ENCODE peak calls at places on chromosomes 7 and 10, in nine cellular contexts. P, W, S, X, A, T, U, I and B are unnamed samples.

GRCh38 chr7:74473116-74473515 is 19.4 kb downstream of the GTF2IRD1 start:
- DNase-seq in P (no peak), W (no peak), S (no peak), X (no peak), A (no peak), T (no peak), U (no peak), I (no peak), B (no peak)

GRCh38 chr7:100515072-100515532 is 23.9 kb upstream of the AGFG2 start:
- DNase-seq in P (no peak), W (no peak), S (peak; percentile 75), X (no peak), A (peak; percentile 75), T (no peak), U (no peak), I (no peak), B (no peak)

GRCh38 chr7:44261239-44261638 is 60.5 kb downstream of the YKT6 start:
- DNase-seq in P (no peak), W (no peak), S (no peak), X (no peak), A (no peak), T (no peak), U (no peak), I (no peak), B (no peak)

GRCh38 chr7:27547401-27547800 is 115.3 kb downstream of the HIBADH start:
- DNase-seq in P (no peak), W (no peak), S (peak; percentile 69), X (no peak), A (no peak), T (no peak), U (no peak), I (no peak), B (no peak)

GRCh38 chr10:52308251-52309031 is 5.6 kb upstream of the DKK1 start:
- DNase-seq in P (peak; percentile 70), W (peak; percentile 35), S (peak; percentile 78), X (peak; percentile 76), A (peak; percentile 85), T (no peak), U (peak; percentile 4), I (no peak), B (peak; percentile 65)

GRCh38 chr10:114271014-114271778 is 32.1 kb downstream of the VWA2 start:
- DNase-seq in P (no peak), W (peak; percentile 57), S (no peak), X (no peak), A (no peak), T (no peak), U (no peak), I (no peak), B (peak; percentile 44)

GRCh38 chr10:33126742-33127141 is 168.7 kb upstream of the ITGB1 start:
- DNase-seq in P (no peak), W (no peak), S (no peak), X (no peak), A (no peak), T (no peak), U (peak; percentile 81), I (no peak), B (no peak)

GRCh38 chr7:16889305-16889704 is 7.5 kb upstream of the AGR3 start:
- DNase-seq in P (no peak), W (no peak), S (no peak), X (no peak), A (no peak), T (no peak), U (no peak), I (no peak), B (no peak)

GRCh38 chr7:23184709-23185354 is 3.0 kb downstream of the NUP42 start:
- DNase-seq in P (peak; percentile 9), W (peak; percentile 64), S (peak; percentile 51), X (no peak), A (peak; percentile 57), T (no peak), U (peak; percentile 28), I (no peak), B (peak; percentile 47)

GRCh38 chr10:116521424-116522305 is 24.1 kb upstream of the PNLIP start:
- DNase-seq in P (peak; percentile 55), W (peak; percentile 32), S (peak; percentile 52), X (no peak), A (peak; percentile 57), T (no peak), U (peak; percentile 43), I (peak; percentile 11), B (peak; percentile 52)

GRCh38 chr7:46165281-46165680 is 244.2 kb upstream of the IGFBP3 start:
- DNase-seq in P (no peak), W (no peak), S (peak; percentile 88), X (no peak), A (no peak), T (no peak), U (no peak), I (no peak), B (no peak)

GRCh38 chr10:87750001-87750651 is 67.9 kb downstream of the ATAD1 start:
- DNase-seq in P (no peak), W (no peak), S (peak; percentile 61), X (no peak), A (peak; percentile 57), T (no peak), U (no peak), I (peak; percentile 27), B (no peak)

GRCh38 chr10:99733366-99733765 is 1.3 kb downstream of the CUTC start:
- DNase-seq in P (no peak), W (no peak), S (peak; percentile 13), X (no peak), A (peak; percentile 36), T (no peak), U (no peak), I (no peak), B (no peak)

GRCh38 chr10:48416584-48417232 is 110.2 kb downstream of the MAPK8 start:
- DNase-seq in P (no peak), W (no peak), S (no peak), X (no peak), A (no peak), T (no peak), U (no peak), I (no peak), B (no peak)

DNA sequence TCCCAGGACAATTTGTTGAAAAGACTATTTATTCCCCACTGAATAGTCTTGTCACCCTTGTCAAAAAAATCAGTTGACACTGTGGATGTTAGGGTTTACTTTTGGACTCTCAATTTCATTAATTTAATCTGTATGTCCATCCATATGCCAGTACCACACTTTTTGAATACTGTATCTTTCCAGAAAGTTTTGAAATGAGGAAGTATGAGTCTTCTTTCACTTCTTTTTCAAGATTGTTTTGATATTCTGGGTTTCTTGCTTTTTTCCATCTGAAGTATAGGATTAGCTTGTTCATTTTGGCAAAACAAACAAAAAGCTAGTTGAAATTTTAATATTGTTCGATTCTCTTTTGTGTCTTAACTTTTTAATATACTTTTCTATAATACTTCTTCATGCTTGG is 21.7 kb downstream of the KLHDC10 start:
- DNase-seq in P (no peak), W (no peak), S (no peak), X (no peak), A (no peak), T (no peak), U (no peak), I (no peak), B (no peak)
- H3K9me3 ChIP-seq in P (no peaks in the 10 kb centered on the region), W (no peaks in the 10 kb centered on the region), S (no peaks in the 10 kb centered on the region), X (no peaks in the 10 kb centered on the region), A (no peaks in the 10 kb centered on the region), T (no peaks in the 10 kb centered on the region), U (no peaks in the 10 kb centered on the region), I (no peaks in the 10 kb centered on the region), B (no peaks in the 10 kb centered on the region)

GRCh38 chr7:151243411-151244155 is 4.9 kb downstream of the SMARCD3 start:
- DNase-seq in P (peak; percentile 75), W (no peak), S (no peak), X (peak; percentile 72), A (no peak), T (no peak), U (peak; percentile 66), I (no peak), B (no peak)
- H3K4me3 ChIP-seq in P (peak overlapping the region; percentile 40), W (no peak overlapping the region), S (no peak overlapping the region), X (no peak overlapping the region), A (no peak overlapping the region), T (no peak overlapping the region), U (no peak overlapping the region), I (no peak overlapping the region), B (no peak overlapping the region)

GRCh38 chr10:43645866-43646265 is 2.8 kb downstream of the ZNF32 start:
- DNase-seq in P (no peak), W (no peak), S (no peak), X (no peak), A (no peak), T (no peak), U (no peak), I (no peak), B (no peak)

GRCh38 chr10:43648392-43649148 is at the start of gene ZNF32:
- DNase-seq in P (peak; percentile 81), W (peak; percentile 81), S (peak; percentile 83), X (peak; percentile 95), A (peak; percentile 87), T (peak; percentile 43), U (peak; percentile 89), I (peak; percentile 68), B (peak; percentile 68)

GRCh38 chr10:43649149-43649523 is 455 bp upstream of the ZNF32 start:
- DNase-seq in P (no peak), W (no peak), S (no peak), X (no peak), A (no peak), T (no peak), U (no peak), I (no peak), B (no peak)

GRCh38 chr10:43648083-43648391 is 644 bp downstream of the ZNF32 start:
- DNase-seq in P (no peak), W (no peak), S (no peak), X (no peak), A (peak; percentile 36), T (no peak), U (no peak), I (no peak), B (no peak)

GRCh38 chr10:43647576-43647975 is 1.1 kb downstream of the ZNF32 start:
- DNase-seq in P (no peak), W (no peak), S (no peak), X (no peak), A (no peak), T (no peak), U (no peak), I (no peak), B (peak; percentile 82)
- H3K9me3 ChIP-seq in P (no peaks in the 10 kb centered on the region), W (no peaks in the 10 kb centered on the region), S (peaks cover 38% of the 10 kb centered on the region), X (peaks cover 13% of the 10 kb centered on the region), A (peaks cover 7% of the 10 kb centered on the region), T (peaks cover 31% of the 10 kb centered on the region), U (peaks cover 43% of the 10 kb centered on the region), I (peaks cover 52% of the 10 kb centered on the region), B (no peaks in the 10 kb centered on the region)

GRCh38 chr7:105617280-105618015 is 36.2 kb upstream of the EFCAB10 start:
- DNase-seq in P (no peak), W (no peak), S (no peak), X (peak; percentile 68), A (no peak), T (no peak), U (no peak), I (no peak), B (no peak)

GRCh38 chr7:105619590-105619989 is 38.3 kb upstream of the EFCAB10 start:
- DNase-seq in P (no peak), W (no peak), S (no peak), X (peak; percentile 14), A (no peak), T (no peak), U (no peak), I (no peak), B (no peak)

GRCh38 chr7:105621617-105622016 is 40.3 kb upstream of the EFCAB10 start:
- DNase-seq in P (no peak), W (no peak), S (peak; percentile 52), X (peak; percentile 50), A (peak; percentile 65), T (no peak), U (no peak), I (no peak), B (no peak)

GRCh38 chr7:105614341-105614840 is 33.1 kb upstream of the EFCAB10 start:
- DNase-seq in P (no peak), W (no peak), S (no peak), X (no peak), A (no peak), T (no peak), U (no peak), I (no peak), B (no peak)

GRCh38 chr7:105618016-105618296 is 36.7 kb upstream of the EFCAB10 start:
- DNase-seq in P (no peak), W (no peak), S (no peak), X (peak; percentile 26), A (no peak), T (no peak), U (no peak), I (no peak), B (no peak)
- H3K4me3 ChIP-seq in P (no peak overlapping the region), W (no peak overlapping the region), S (no peak overlapping the region), X (no peak overlapping the region), A (no peak overlapping the region), T (no peak overlapping the region), U (no peak overlapping the region), I (no peak overlapping the region), B (no peak overlapping the region)